ENCODE peak calls at places on chromosomes 3 and 15, in four cellular contexts. One of them, this sample, is unnamed.

GRCh38 chr3:62940763-62941632 is 65.8 kb upstream of the CADPS start:
- DNase-seq in amygdala: no peak
- DNase-seq in cerebellum: no peak
- DNase-seq in fibroblast of lung: peak; percentile 72
- DNase-seq in this sample: no peak

GRCh38 chr3:115359507-115359906 is 212.4 kb upstream of the ZBTB20 start:
- DNase-seq in cerebellum: no peak
- DNase-seq in fibroblast of lung: peak; percentile 9
- DNase-seq in amygdala: no peak
- DNase-seq in this sample: no peak

GRCh38 chr3:127489357-127489756 is 101.2 kb downstream of the TPRA1 start:
- DNase-seq in amygdala: no peak
- DNase-seq in cerebellum: no peak
- DNase-seq in fibroblast of lung: no peak
- DNase-seq in this sample: no peak

GRCh38 chr15:35540885-35541284 is 5.1 kb downstream of the DPH6 start:
- DNase-seq in fibroblast of lung: peak; percentile 74
- DNase-seq in amygdala: no peak
- DNase-seq in cerebellum: no peak
- DNase-seq in this sample: no peak

GRCh38 chr15:73679180-73679579 is 5.0 kb upstream of the CD276 start:
- DNase-seq in fibroblast of lung: no peak
- DNase-seq in amygdala: no peak
- DNase-seq in cerebellum: no peak
- DNase-seq in this sample: no peak

GRCh38 chr3:133457465-133458067 is 57.7 kb downstream of the BFSP2 start:
- DNase-seq in amygdala: no peak
- DNase-seq in fibroblast of lung: no peak
- DNase-seq in cerebellum: no peak
- DNase-seq in this sample: no peak

GRCh38 chr15:63473999-63474809 is 30.2 kb upstream of the USP3 start:
- DNase-seq in amygdala: no peak
- DNase-seq in cerebellum: peak; percentile 6
- DNase-seq in fibroblast of lung: peak; percentile 81
- DNase-seq in this sample: no peak

GRCh38 chr3:55709411-55709997 is 222.4 kb upstream of the WNT5A start:
- DNase-seq in fibroblast of lung: no peak
- DNase-seq in cerebellum: no peak
- DNase-seq in amygdala: no peak
- DNase-seq in this sample: no peak

GRCh38 chr3:74614133-74614967 is at the start of gene CNTN3:
- DNase-seq in amygdala: no peak
- DNase-seq in cerebellum: no peak
- DNase-seq in fibroblast of lung: peak; percentile 26
- DNase-seq in this sample: no peak

GRCh38 chr3:7484636-7485035 is 623.7 kb downstream of the GRM7 start:
- DNase-seq in cerebellum: no peak
- DNase-seq in fibroblast of lung: peak; percentile 82
- DNase-seq in amygdala: no peak
- DNase-seq in this sample: no peak

GRCh38 chr15:51751687-51752683 is 588 bp downstream of the TMOD2 start:
- DNase-seq in cerebellum: peak; percentile 51
- DNase-seq in amygdala: no peak
- DNase-seq in fibroblast of lung: peak; percentile 55
- DNase-seq in this sample: peak; percentile 54

GRCh38 chr3:24145481-24145880 is 200.4 kb downstream of the NR1D2 start:
- DNase-seq in fibroblast of lung: peak; percentile 33
- DNase-seq in cerebellum: no peak
- DNase-seq in amygdala: no peak
- DNase-seq in this sample: no peak

GRCh38 chr15:59376735-59377134 is 4.1 kb upstream of the MYO1E start:
- DNase-seq in amygdala: no peak
- DNase-seq in fibroblast of lung: no peak
- DNase-seq in cerebellum: no peak
- DNase-seq in this sample: no peak

GRCh38 chr3:114718071-114718896 is 424.5 kb downstream of the TIGIT start:
- DNase-seq in amygdala: no peak
- DNase-seq in fibroblast of lung: no peak
- DNase-seq in cerebellum: no peak
- DNase-seq in this sample: no peak

GRCh38 chr15:25710184-25710583 is 152.9 kb downstream of the ATP10A start:
- DNase-seq in cerebellum: no peak
- DNase-seq in amygdala: no peak
- DNase-seq in fibroblast of lung: no peak
- DNase-seq in this sample: no peak

GRCh38 chr15:62788224-62788623 is 254.3 kb upstream of the TPM1 start:
- DNase-seq in amygdala: no peak
- DNase-seq in fibroblast of lung: no peak
- DNase-seq in cerebellum: no peak
- DNase-seq in this sample: no peak

This sample was measured in dorsolateral prefrontal cortex.